ENCODE peak calls at places on chromosome X, in six cellular contexts. O, F, K, Y, Q and H are unnamed samples.

GRCh38 chrX:100649550-100650356 is 5.8 kb downstream of the SRPX2 start:
- DNase-seq in O (no peak), F (no peak), K (no peak), Y (no peak), Q (peak), H (no peak)

GRCh38 chrX:110180176-110180927 is 137.5 kb downstream of the AMMECR1 start:
- DNase-seq in O (no peak), F (no peak), K (no peak), Y (no peak), Q (no peak), H (peak)

GRCh38 chrX:37712458-37712857 is 26.9 kb downstream of the XK start:
- DNase-seq in O (no peak), F (no peak), K (no peak), Y (no peak), Q (no peak), H (no peak)

GRCh38 chrX:40005290-40006011 is 92.3 kb downstream of the BCOR start:
- DNase-seq in O (peak), F (no peak), K (no peak), Y (no peak), Q (no peak), H (no peak)

GRCh38 chrX:87679849-87680248 is 162.2 kb downstream of the KLHL4 start:
- DNase-seq in O (no peak), F (no peak), K (no peak), Y (no peak), Q (no peak), H (no peak)

GRCh38 chrX:2243913-2244460 is 256.8 kb downstream of the DHRSX start:
- DNase-seq in O (no peak), F (no peak), K (no peak), Y (no peak), Q (no peak), H (no peak)

GRCh38 chrX:14027031-14027430 is 2.7 kb downstream of the GEMIN8 start:
- DNase-seq in O (peak), F (no peak), K (no peak), Y (peak), Q (no peak), H (no peak)

GRCh38 chrX:150567645-150568319 is 639 bp upstream of the MTM1 start:
- DNase-seq in O (no peak), F (no peak), K (no peak), Y (no peak), Q (no peak), H (no peak)

GRCh38 chrX:18026171-18026570 is 165.1 kb upstream of the RAI2 start:
- DNase-seq in O (no peak), F (no peak), K (no peak), Y (no peak), Q (no peak), H (no peak)

GRCh38 chrX:2485460-2485753 is 15.4 kb downstream of the DHRSX start:
- DNase-seq in O (no peak), F (no peak), K (no peak), Y (no peak), Q (no peak), H (no peak)

GRCh38 chrX:1661048-1661921 is 46.4 kb downstream of the ASMT start:
- DNase-seq in O (peak), F (no peak), K (peak), Y (peak), Q (no peak), H (peak)

GRCh38 chrX:133698298-133698697 is 283.0 kb upstream of the GPC4 start:
- DNase-seq in O (no peak), F (peak), K (no peak), Y (no peak), Q (no peak), H (peak)

GRCh38 chrX:11460347-11460746 is 167.1 kb downstream of the AMELX start:
- DNase-seq in O (no peak), F (no peak), K (no peak), Y (no peak), Q (no peak), H (no peak)

GRCh38 chrX:115539841-115540240 is 21.1 kb upstream of the PLS3 start:
- DNase-seq in O (no peak), F (no peak), K (no peak), Y (no peak), Q (no peak), H (no peak)

GRCh38 chrX:37883196-37883595 is 35.8 kb upstream of the DYNLT3 start:
- DNase-seq in O (no peak), F (no peak), K (no peak), Y (no peak), Q (no peak), H (no peak)

GRCh38 chrX:66635360-66635759 is 3.5 kb downstream of the EDA2R start:
- DNase-seq in O (no peak), F (no peak), K (no peak), Y (no peak), Q (no peak), H (no peak)

GRCh38 chrX:108610141-108610540 is 126.2 kb downstream of the IRS4 start:
- DNase-seq in O (no peak), F (no peak), K (no peak), Y (no peak), Q (no peak), H (no peak)

GRCh38 chrX:21740329-21741274 is 17.3 kb downstream of the SMPX start:
- DNase-seq in O (no peak), F (no peak), K (no peak), Y (no peak), Q (peak), H (no peak)

GRCh38 chrX:150680974-150681373 is 12.2 kb upstream of the MTMR1 start:
- DNase-seq in O (no peak), F (no peak), K (no peak), Y (no peak), Q (peak), H (no peak)

GRCh38 chrX:13482764-13483552 is 86.4 kb upstream of the EGFL6 start:
- DNase-seq in O (no peak), F (no peak), K (no peak), Y (no peak), Q (no peak), H (no peak)

GRCh38 chrX:37437160-37437559 is 88.0 kb downstream of the PRRG1 start:
- DNase-seq in O (no peak), F (no peak), K (no peak), Y (no peak), Q (no peak), H (no peak)

GRCh38 chrX:78593701-78594100 is 65.4 kb downstream of the RTL3 start:
- DNase-seq in O (no peak), F (no peak), K (no peak), Y (no peak), Q (no peak), H (no peak)

GRCh38 chrX:143455045-143455444 is 62.2 kb downstream of the SPANXN3 start:
- DNase-seq in O (no peak), F (peak), K (no peak), Y (no peak), Q (no peak), H (no peak)

GRCh38 chrX:150806827-150807226 is 91.6 kb downstream of the CD99L2 start:
- DNase-seq in O (no peak), F (no peak), K (no peak), Y (no peak), Q (no peak), H (no peak)

GRCh38 chrX:31333181-31333831 is 261.5 kb upstream of the FTHL17 start:
- DNase-seq in O (no peak), F (no peak), K (no peak), Y (no peak), Q (no peak), H (no peak)

GRCh38 chrX:470686-471085 is 84.0 kb upstream of the PPP2R3B start:
- DNase-seq in O (no peak), F (no peak), K (no peak), Y (no peak), Q (no peak), H (no peak)

GRCh38 chrX:85963736-85964135 is 83.6 kb downstream of the CHM start:
- DNase-seq in O (no peak), F (no peak), K (no peak), Y (no peak), Q (no peak), H (no peak)

GRCh38 chrX:74461384-74461783 is 40.1 kb downstream of the SLC16A2 start:
- DNase-seq in O (no peak), F (no peak), K (no peak), Y (no peak), Q (no peak), H (no peak)

GRCh38 chrX:119009071-119009470 is 34.7 kb downstream of the LONRF3 start:
- DNase-seq in O (no peak), F (no peak), K (no peak), Y (no peak), Q (no peak), H (no peak)

GRCh38 chrX:15714529-15714928 is 23.5 kb upstream of the CA5B start:
- DNase-seq in O (no peak), F (no peak), K (no peak), Y (no peak), Q (peak), H (no peak)

GRCh38 chrX:53316121-53316859 is 34.9 kb upstream of the IQSEC2 start:
- DNase-seq in O (no peak), F (no peak), K (no peak), Y (no peak), Q (no peak), H (no peak)

GRCh38 chrX:17773221-17773876 is 36.1 kb downstream of the SCML1 start:
- DNase-seq in O (no peak), F (no peak), K (no peak), Y (no peak), Q (no peak), H (no peak)